ENCODE peak calls at places on chromosomes 16 and 17, in six cellular contexts. One of them, this sample, is unnamed.

GRCh38 chr16:4052801-4053662 is 63.2 kb downstream of the ADCY9 start:
- DNase-seq in H1: no peak
- DNase-seq in sigmoid colon: peak
- DNase-seq in A549: no peak
- DNase-seq in tibial nerve: peak
- DNase-seq in stomach: no peak
- DNase-seq in this sample: peak

GRCh38 chr17:2049333-2050245 is 5.3 kb upstream of the HIC1 start:
- DNase-seq in tibial nerve: peak
- DNase-seq in sigmoid colon: peak
- DNase-seq in A549: peak
- DNase-seq in H1: peak
- DNase-seq in stomach: peak
- DNase-seq in this sample: peak

GRCh38 chr16:73012341-73012740 is 35.6 kb downstream of the ZFHX3 start:
- DNase-seq in sigmoid colon: peak
- DNase-seq in H1: no peak
- DNase-seq in A549: no peak
- DNase-seq in stomach: no peak
- DNase-seq in tibial nerve: no peak
- DNase-seq in this sample: no peak

GRCh38 chr16:77064037-77064436 is 127.0 kb upstream of the MON1B start:
- DNase-seq in A549: no peak
- DNase-seq in stomach: no peak
- DNase-seq in H1: no peak
- DNase-seq in tibial nerve: no peak
- DNase-seq in sigmoid colon: no peak
- DNase-seq in this sample: no peak

GRCh38 chr17:82394296-82394695 is 22.7 kb downstream of the UTS2R start:
- DNase-seq in tibial nerve: no peak
- DNase-seq in stomach: no peak
- DNase-seq in H1: no peak
- DNase-seq in A549: no peak
- DNase-seq in sigmoid colon: no peak
- DNase-seq in this sample: no peak

GRCh38 chr17:58402047-58402446 is 15.3 kb downstream of the RNF43 start:
- DNase-seq in H1: no peak
- DNase-seq in sigmoid colon: no peak
- DNase-seq in tibial nerve: no peak
- DNase-seq in A549: no peak
- DNase-seq in stomach: no peak
- DNase-seq in this sample: no peak

GRCh38 chr16:87728026-87728425 is 37.8 kb downstream of the KLHDC4 start:
- DNase-seq in A549: no peak
- DNase-seq in H1: no peak
- DNase-seq in stomach: no peak
- DNase-seq in sigmoid colon: no peak
- DNase-seq in tibial nerve: no peak
- DNase-seq in this sample: no peak

GRCh38 chr17:80192268-80192667 is 22.4 kb downstream of the CARD14 start:
- DNase-seq in A549: no peak
- DNase-seq in H1: no peak
- DNase-seq in sigmoid colon: no peak
- DNase-seq in stomach: no peak
- DNase-seq in tibial nerve: no peak
- DNase-seq in this sample: no peak

GRCh38 chr17:78306913-78307312 is 53.0 kb downstream of the SOCS3 start:
- DNase-seq in tibial nerve: no peak
- DNase-seq in sigmoid colon: no peak
- DNase-seq in stomach: no peak
- DNase-seq in H1: no peak
- DNase-seq in A549: no peak
- DNase-seq in this sample: no peak

GRCh38 chr17:77476006-77476405 is 335.2 kb downstream of the SEC14L1 start:
- DNase-seq in tibial nerve: no peak
- DNase-seq in sigmoid colon: no peak
- DNase-seq in H1: no peak
- DNase-seq in stomach: no peak
- DNase-seq in A549: no peak
- DNase-seq in this sample: no peak

GRCh38 chr17:56594528-56595418 is 1.3 kb downstream of the NOG start:
- DNase-seq in A549: peak
- DNase-seq in sigmoid colon: no peak
- DNase-seq in stomach: no peak
- DNase-seq in tibial nerve: no peak
- DNase-seq in H1: peak
- DNase-seq in this sample: peak

GRCh38 chr17:31536451-31536850 is 145.0 kb downstream of the RAB11FIP4 start:
- DNase-seq in H1: no peak
- DNase-seq in tibial nerve: no peak
- DNase-seq in A549: no peak
- DNase-seq in stomach: no peak
- DNase-seq in sigmoid colon: no peak
- DNase-seq in this sample: no peak

GRCh38 chr16:31505483-31505882 is 2.7 kb downstream of the RUSF1 start:
- DNase-seq in sigmoid colon: no peak
- DNase-seq in H1: no peak
- DNase-seq in stomach: no peak
- DNase-seq in A549: no peak
- DNase-seq in tibial nerve: no peak
- DNase-seq in this sample: no peak

GRCh38 chr17:12789976-12790805 is 893 bp downstream of the ARHGAP44 start:
- DNase-seq in sigmoid colon: no peak
- DNase-seq in A549: no peak
- DNase-seq in tibial nerve: no peak
- DNase-seq in stomach: peak
- DNase-seq in H1: peak
- DNase-seq in this sample: peak

GRCh38 chr17:1460233-1460632 is 4.2 kb upstream of the CRK start:
- DNase-seq in A549: peak
- DNase-seq in tibial nerve: no peak
- DNase-seq in sigmoid colon: peak
- DNase-seq in H1: no peak
- DNase-seq in stomach: peak
- DNase-seq in this sample: peak

GRCh38 chr17:82216301-82217119 is 3.9 kb upstream of the CCDC57 start:
- DNase-seq in tibial nerve: no peak
- DNase-seq in H1: no peak
- DNase-seq in sigmoid colon: peak
- DNase-seq in stomach: peak
- DNase-seq in A549: no peak
- DNase-seq in this sample: no peak

GRCh38 chr16:58511933-58512815 is 3.1 kb upstream of the SETD6 start:
- DNase-seq in tibial nerve: peak
- DNase-seq in sigmoid colon: peak
- DNase-seq in stomach: peak
- DNase-seq in H1: peak
- DNase-seq in A549: peak
- DNase-seq in this sample: peak

GRCh38 chr16:9027070-9027799 is 63.5 kb upstream of the USP7 start:
- DNase-seq in A549: no peak
- DNase-seq in sigmoid colon: no peak
- DNase-seq in tibial nerve: no peak
- DNase-seq in stomach: no peak
- DNase-seq in H1: no peak
- DNase-seq in this sample: no peak

GRCh38 chr16:102060-102855 is 24.2 kb downstream of the MPG start:
- DNase-seq in sigmoid colon: peak
- DNase-seq in H1: no peak
- DNase-seq in stomach: no peak
- DNase-seq in tibial nerve: peak
- DNase-seq in A549: no peak
- DNase-seq in this sample: peak

GRCh38 chr17:8166731-8167130 is 4.0 kb upstream of the VAMP2 start:
- DNase-seq in A549: no peak
- DNase-seq in sigmoid colon: no peak
- DNase-seq in H1: no peak
- DNase-seq in tibial nerve: no peak
- DNase-seq in stomach: no peak
- DNase-seq in this sample: no peak

GRCh38 chr16:48194828-48195566 is 39.2 kb upstream of the ABCC12 start:
- DNase-seq in sigmoid colon: no peak
- DNase-seq in A549: no peak
- DNase-seq in H1: no peak
- DNase-seq in tibial nerve: no peak
- DNase-seq in stomach: peak
- DNase-seq in this sample: no peak

GRCh38 chr17:48043171-48043570 is 5.0 kb upstream of the NFE2L1 start:
- DNase-seq in H1: no peak
- DNase-seq in stomach: no peak
- DNase-seq in A549: no peak
- DNase-seq in tibial nerve: no peak
- DNase-seq in sigmoid colon: no peak
- DNase-seq in this sample: no peak

GRCh38 chr17:8224891-8225812 is 14.8 kb upstream of the AURKB start:
- DNase-seq in H1: no peak
- DNase-seq in sigmoid colon: no peak
- DNase-seq in tibial nerve: no peak
- DNase-seq in stomach: no peak
- DNase-seq in A549: no peak
- DNase-seq in this sample: no peak

GRCh38 chr17:28912281-28912937 is 9.5 kb upstream of the DHRS13 start:
- DNase-seq in tibial nerve: no peak
- DNase-seq in stomach: no peak
- DNase-seq in A549: no peak
- DNase-seq in H1: peak
- DNase-seq in sigmoid colon: no peak
- DNase-seq in this sample: no peak

GRCh38 chr16:21526923-21527807 is 72.2 kb upstream of the METTL9 start:
- DNase-seq in tibial nerve: no peak
- DNase-seq in stomach: no peak
- DNase-seq in H1: no peak
- DNase-seq in sigmoid colon: no peak
- DNase-seq in A549: no peak
- DNase-seq in this sample: no peak

GRCh38 chr16:61797296-61797695 is 238.9 kb downstream of the CDH8 start:
- DNase-seq in tibial nerve: no peak
- DNase-seq in A549: no peak
- DNase-seq in sigmoid colon: no peak
- DNase-seq in H1: no peak
- DNase-seq in stomach: no peak
- DNase-seq in this sample: no peak

GRCh38 chr16:70151941-70152509 is 21.6 kb upstream of the CLEC18C start:
- DNase-seq in A549: peak
- DNase-seq in tibial nerve: no peak
- DNase-seq in H1: no peak
- DNase-seq in stomach: no peak
- DNase-seq in sigmoid colon: no peak
- DNase-seq in this sample: no peak

GRCh38 chr17:80397686-80398085 is 17.3 kb upstream of the ENDOV start:
- DNase-seq in A549: no peak
- DNase-seq in stomach: no peak
- DNase-seq in tibial nerve: no peak
- DNase-seq in sigmoid colon: no peak
- DNase-seq in H1: no peak
- DNase-seq in this sample: no peak

GRCh38 chr17:42692489-42692888 is 10.2 kb downstream of the CNTNAP1 start:
- DNase-seq in stomach: no peak
- DNase-seq in sigmoid colon: no peak
- DNase-seq in A549: no peak
- DNase-seq in tibial nerve: no peak
- DNase-seq in H1: no peak
- DNase-seq in this sample: no peak

GRCh38 chr17:73929860-73930430 is 273.5 kb upstream of the RPL38 start:
- DNase-seq in sigmoid colon: no peak
- DNase-seq in H1: no peak
- DNase-seq in A549: no peak
- DNase-seq in tibial nerve: no peak
- DNase-seq in stomach: no peak
- DNase-seq in this sample: no peak
- TF ChIP-seq CTCF in sigmoid colon: no peak
- TF ChIP-seq CTCF in H1: peak
- TF ChIP-seq CTCF in A549: no peak
- TF ChIP-seq CTCF in tibial nerve: no peak
- TF ChIP-seq CTCF in stomach: no peak
- TF ChIP-seq CTCF in this sample: no peak

GRCh38 chr16:89602273-89602951 is 11.0 kb upstream of the DPEP1 start:
- DNase-seq in stomach: no peak
- DNase-seq in tibial nerve: no peak
- DNase-seq in H1: peak
- DNase-seq in A549: peak
- DNase-seq in sigmoid colon: no peak
- DNase-seq in this sample: no peak
- H3K4me3 ChIP-seq in stomach: no peak
- H3K4me3 ChIP-seq in tibial nerve: no peak
- H3K4me3 ChIP-seq in H1: no peak
- H3K4me3 ChIP-seq in A549: no peak
- H3K4me3 ChIP-seq in sigmoid colon: no peak
- H3K4me3 ChIP-seq in this sample: no peak

DNA sequence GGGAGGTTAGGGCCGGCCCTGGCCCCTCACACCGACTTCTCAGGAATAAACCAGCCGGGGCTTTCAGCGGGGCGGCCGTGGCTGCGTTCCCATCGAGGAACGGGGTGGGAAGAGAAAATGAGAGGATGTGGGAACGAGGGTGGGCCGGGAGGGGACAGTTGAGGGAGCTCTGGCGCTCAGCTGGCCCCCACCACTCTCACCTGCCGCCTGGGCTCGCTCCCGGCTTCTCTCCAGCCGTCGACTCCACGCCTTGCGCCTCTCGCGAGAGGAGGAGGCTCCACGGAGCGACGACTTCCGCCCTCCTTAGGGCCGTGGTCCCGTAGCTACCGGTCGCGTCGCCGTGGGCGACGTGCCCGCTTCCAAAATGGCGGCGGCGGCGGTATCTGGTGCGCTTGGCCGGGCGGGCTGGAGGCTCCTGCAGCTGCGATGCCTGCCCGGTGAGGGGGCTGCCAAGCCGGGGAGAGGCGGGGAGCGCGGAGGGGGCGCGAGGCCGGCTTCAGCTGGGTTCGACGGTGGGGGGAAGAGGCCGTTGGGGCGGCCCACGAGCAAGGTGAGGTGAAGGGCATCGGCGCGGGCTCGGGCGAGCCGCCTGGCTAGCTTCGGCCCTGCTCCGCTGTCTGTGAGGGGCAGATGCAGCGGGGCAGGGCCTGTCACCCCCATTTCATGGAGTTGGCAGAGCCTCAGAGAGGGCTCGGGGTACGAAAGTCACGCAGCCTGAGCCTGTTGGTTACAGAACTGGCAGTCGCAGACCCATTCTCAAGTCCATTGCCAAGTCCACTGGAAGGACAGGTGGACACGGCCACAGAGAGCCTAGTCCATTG is at the start of the genes CIAPIN1 and COQ9:
- DNase-seq in A549: peak
- DNase-seq in H1: peak
- DNase-seq in sigmoid colon: peak
- DNase-seq in stomach: peak
- DNase-seq in tibial nerve: peak
- DNase-seq in this sample: peak
- TF ChIP-seq EP300 in A549: no peak
- TF ChIP-seq EP300 in H1: no peak
- TF ChIP-seq EP300 in sigmoid colon: no peak
- TF ChIP-seq EP300 in stomach: no peak
- TF ChIP-seq EP300 in tibial nerve: no peak
- TF ChIP-seq EP300 in this sample: no peak

DNA sequence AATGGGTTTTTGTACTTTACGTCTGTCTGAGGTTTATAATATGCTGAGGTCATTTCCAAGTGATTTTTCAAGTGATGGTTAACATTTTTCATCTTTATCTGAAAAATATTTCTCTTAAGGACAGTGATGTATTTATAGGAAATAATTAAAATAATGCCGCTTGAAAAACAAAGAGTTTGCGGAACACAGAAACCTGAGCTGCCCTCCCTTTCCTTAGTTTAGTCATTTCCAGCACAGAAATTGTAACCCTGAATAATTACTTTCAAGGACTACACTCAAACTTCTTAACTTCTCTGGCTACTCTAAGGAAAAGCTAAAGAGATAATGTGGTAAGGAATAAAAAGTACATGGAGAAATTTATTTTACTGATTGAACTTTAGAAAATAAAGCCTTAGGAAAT is 54.6 kb downstream of the MRTFB start:
- DNase-seq in sigmoid colon: no peak
- DNase-seq in H1: no peak
- DNase-seq in A549: no peak
- DNase-seq in stomach: no peak
- DNase-seq in tibial nerve: no peak
- DNase-seq in this sample: no peak
- TF ChIP-seq CTCF in sigmoid colon: no peak
- TF ChIP-seq CTCF in H1: no peak
- TF ChIP-seq CTCF in A549: no peak
- TF ChIP-seq CTCF in stomach: no peak
- TF ChIP-seq CTCF in tibial nerve: no peak
- TF ChIP-seq CTCF in this sample: no peak

This sample was measured in ovary.